ENCODE peak calls at places on chromosomes 12 and 14, in ten cellular contexts. M is uterus; J is CD8-positive, alpha-beta memory T cell; B is lower lobe of right lung; Q is CD4-positive, alpha-beta memory T cell; P is SK-N-SH; F is heart right ventricle; A is left ventricle myocardium inferior; S is aorta; L is pancreas. C is an unnamed sample.
A peak's percentile ranks its signal among the peaks of the same experiment; 100 is the strongest.

GRCh38 chr12:124727244-124727673 is 136.4 kb downstream of the SCARB1 start:
- DNase-seq in M (peak; percentile 42), J (no peak), B (peak; percentile 87), Q (no peak), P (no peak), F (peak; percentile 62), A (peak; percentile 72), S (peak; percentile 87), L (peak; percentile 76), C (no peak)

GRCh38 chr12:106918746-106919145 is 37.0 kb upstream of the TMEM263 start:
- DNase-seq in M (no peak), J (no peak), B (no peak), Q (no peak), P (peak; percentile 59), F (no peak), A (no peak), S (no peak), L (no peak), C (peak; percentile 58)

GRCh38 chr14:50044040-50044651 is 72.2 kb downstream of the VCPKMT start:
- DNase-seq in M (no peak), J (no peak), B (no peak), Q (no peak), P (no peak), F (no peak), A (no peak), S (no peak), L (no peak), C (no peak)

GRCh38 chr12:128258866-128259555 is 8.0 kb upstream of the TMEM132C start:
- DNase-seq in M (no peak), J (no peak), B (no peak), Q (no peak), P (peak; percentile 40), F (no peak), A (no peak), S (no peak), L (no peak), C (no peak)

GRCh38 chr12:2411586-2412304 is 359.0 kb downstream of the CACNA1C start:
- DNase-seq in M (no peak), J (no peak), B (no peak), Q (no peak), P (peak; percentile 27), F (no peak), A (no peak), S (no peak), L (no peak), C (no peak)

GRCh38 chr12:47679785-47680184 is 26.0 kb downstream of the RPAP3 start:
- DNase-seq in M (no peak), J (no peak), B (no peak), Q (no peak), P (no peak), F (no peak), A (no peak), S (no peak), L (no peak), C (no peak)

GRCh38 chr12:74780458-74781241 is 243.0 kb downstream of the ATXN7L3B start:
- DNase-seq in M (no peak), J (no peak), B (no peak), Q (no peak), P (no peak), F (no peak), A (no peak), S (no peak), L (no peak), C (no peak)

GRCh38 chr12:85834378-85834777 is 1.8 kb downstream of the RASSF9 start:
- DNase-seq in M (no peak), J (no peak), B (no peak), Q (no peak), P (no peak), F (no peak), A (no peak), S (no peak), L (no peak), C (no peak)

GRCh38 chr12:17304503-17305347 is 698.8 kb upstream of the LMO3 start:
- DNase-seq in M (no peak), J (no peak), B (no peak), Q (no peak), P (no peak), F (no peak), A (no peak), S (no peak), L (no peak), C (no peak)

GRCh38 chr14:102020058-102020971 is 55.9 kb downstream of the DYNC1H1 start:
- DNase-seq in M (no peak), J (no peak), B (no peak), Q (no peak), P (no peak), F (no peak), A (no peak), S (peak; percentile 47), L (no peak), C (no peak)

GRCh38 chr12:18595406-18595805 is 142.4 kb downstream of the PLCZ1 start:
- DNase-seq in M (no peak), J (no peak), B (no peak), Q (no peak), P (no peak), F (no peak), A (no peak), S (no peak), L (no peak), C (peak; percentile 38)

GRCh38 chr12:63922446-63922845 is 77.9 kb downstream of the SRGAP1 start:
- DNase-seq in M (no peak), J (no peak), B (no peak), Q (no peak), P (no peak), F (no peak), A (no peak), S (no peak), L (no peak), C (peak; percentile 68)

GRCh38 chr12:6124411-6125151 is at the start of gene VWF:
- DNase-seq in M (no peak), J (no peak), B (no peak), Q (no peak), P (no peak), F (no peak), A (no peak), S (no peak), L (no peak), C (no peak)

GRCh38 chr14:72678360-72678759 is 215.5 kb downstream of the DPF3 start:
- DNase-seq in M (no peak), J (no peak), B (no peak), Q (no peak), P (no peak), F (no peak), A (no peak), S (no peak), L (no peak), C (no peak)

GRCh38 chr12:12182926-12183325 is 83.9 kb downstream of the LRP6 start:
- DNase-seq in M (no peak), J (no peak), B (no peak), Q (no peak), P (no peak), F (no peak), A (no peak), S (no peak), L (no peak), C (no peak)

GRCh38 chr14:76919431-76919810 is 93.2 kb downstream of the LRRC74A start:
- DNase-seq in M (no peak), J (no peak), B (no peak), Q (no peak), P (no peak), F (no peak), A (no peak), S (no peak), L (peak; percentile 46), C (no peak)
- H3K4me1 ChIP-seq in M (peaks cover 21% of the 10 kb centered on the region), J (peaks cover 17% of the 10 kb centered on the region), B (peaks cover 42% of the 10 kb centered on the region), Q (peaks cover 33% of the 10 kb centered on the region), P (peaks cover 75% of the 10 kb centered on the region), F (peaks cover 76% of the 10 kb centered on the region), A (peaks cover 69% of the 10 kb centered on the region), S (peaks cover 1% of the 10 kb centered on the region), L (peaks cover 31% of the 10 kb centered on the region), C (peaks cover 21% of the 10 kb centered on the region)

GRCh38 chr14:76741074-76741473 is 20.2 kb upstream of the VASH1 start:
- DNase-seq in M (no peak), J (no peak), B (no peak), Q (no peak), P (no peak), F (no peak), A (no peak), S (no peak), L (no peak), C (no peak)
- H3K9me3 ChIP-seq in M (no peaks in the 10 kb centered on the region), J (no peaks in the 10 kb centered on the region), B (no peaks in the 10 kb centered on the region), Q (no peaks in the 10 kb centered on the region), P (peaks cover 8% of the 10 kb centered on the region), F (peaks cover 49% of the 10 kb centered on the region), A (peaks cover 63% of the 10 kb centered on the region), S (peaks cover 2% of the 10 kb centered on the region), L (no peaks in the 10 kb centered on the region), C (peaks cover 6% of the 10 kb centered on the region)

DNA sequence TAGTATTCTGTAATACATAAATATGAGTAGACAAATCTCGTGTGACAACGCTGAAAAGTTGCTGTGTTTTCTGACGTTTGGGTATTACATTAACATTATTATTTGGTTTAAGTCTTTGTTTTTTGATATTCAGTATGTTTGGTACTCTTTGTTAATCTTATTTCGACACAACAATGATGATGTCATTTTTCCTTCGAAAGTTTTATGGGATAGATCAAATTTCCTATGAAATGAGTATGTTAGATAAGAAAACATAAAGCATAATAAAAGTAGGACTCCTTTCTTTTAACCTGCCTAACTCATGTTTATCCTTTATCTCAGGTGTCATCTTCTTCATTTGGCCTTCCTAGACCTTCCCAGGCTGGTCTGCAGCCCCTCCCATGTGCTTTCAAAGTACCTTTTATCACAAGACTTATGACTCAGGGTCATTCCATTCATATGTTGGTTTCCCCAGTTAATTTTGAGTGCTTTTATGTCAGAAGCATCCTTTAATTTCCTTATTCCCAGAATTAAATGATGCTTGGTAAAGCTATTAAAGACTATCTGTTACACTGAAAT is 322.0 kb downstream of the RAD51B start:
- DNase-seq in M (no peak), J (no peak), B (no peak), Q (no peak), P (no peak), F (no peak), A (no peak), S (no peak), L (no peak), C (no peak)
- H3K4me1 ChIP-seq in M (peaks cover 30% of the 10 kb centered on the region), J (no peaks in the 10 kb centered on the region), B (peaks cover 62% of the 10 kb centered on the region), Q (peaks cover 21% of the 10 kb centered on the region), P (peaks cover 19% of the 10 kb centered on the region), F (peaks cover 80% of the 10 kb centered on the region), A (peaks cover 74% of the 10 kb centered on the region), S (peaks cover 2% of the 10 kb centered on the region), L (peaks cover 56% of the 10 kb centered on the region), C (peaks cover 38% of the 10 kb centered on the region)

GRCh38 chr14:52067873-52068740 is 752 bp downstream of the NID2 start:
- DNase-seq in M (peak; percentile 49), J (no peak), B (no peak), Q (no peak), P (peak; percentile 62), F (peak; percentile 58), A (peak; percentile 44), S (peak; percentile 82), L (peak; percentile 32), C (no peak)

GRCh38 chr14:52063107-52063506 is 5.8 kb downstream of the NID2 start:
- DNase-seq in M (peak; percentile 66), J (no peak), B (no peak), Q (no peak), P (peak; percentile 55), F (no peak), A (peak; percentile 43), S (no peak), L (no peak), C (peak; percentile 77)

GRCh38 chr14:52061380-52061779 is 7.5 kb downstream of the NID2 start:
- DNase-seq in M (no peak), J (no peak), B (no peak), Q (no peak), P (no peak), F (peak; percentile 51), A (peak; percentile 63), S (no peak), L (no peak), C (no peak)

GRCh38 chr14:52061890-52062289 is 7.0 kb downstream of the NID2 start:
- DNase-seq in M (no peak), J (no peak), B (no peak), Q (no peak), P (no peak), F (no peak), A (no peak), S (no peak), L (no peak), C (no peak)

GRCh38 chr14:52064174-52064573 is 4.7 kb downstream of the NID2 start:
- DNase-seq in M (no peak), J (no peak), B (no peak), Q (no peak), P (no peak), F (no peak), A (no peak), S (no peak), L (no peak), C (no peak)
- H3K9me3 ChIP-seq in M (no peaks in the 10 kb centered on the region), J (no peaks in the 10 kb centered on the region), B (no peaks in the 10 kb centered on the region), Q (no peaks in the 10 kb centered on the region), P (no peaks in the 10 kb centered on the region), F (no peaks in the 10 kb centered on the region), A (no peaks in the 10 kb centered on the region), S (no peaks in the 10 kb centered on the region), L (no peaks in the 10 kb centered on the region), C (no peaks in the 10 kb centered on the region)

C was measured in Caco-2.